ENCODE peak calls at places on chromosomes 7 and 10, in nine cellular contexts. B is non-pigmented ciliary epithelial cell; Z is smooth muscle cell of the brain vasculature; O is heart right ventricle; C is activated naive CD4-positive, alpha-beta T cell treated with anti-CD3 and anti-CD28 coated beads, Interleukin-2, amount 10 ng/mL, durations not matched to agents 7 days and 5 days; H is trophoblast cell; P is dermis microvascular lymphatic vessel endothelial cell; L is cardiac septum; G is CD14-positive monocyte. F is an unnamed sample.

GRCh38 chr7:32941996-32942782 is 15.1 kb upstream of the FKBP9 start:
- DNase-seq in B (no peak), Z (no peak), O (peak), C (peak), H (no peak), P (peak), L (peak), G (peak), F (peak)

GRCh38 chr10:2137549-2138174 is 400.3 kb upstream of the ADARB2 start:
- DNase-seq in B (no peak), Z (no peak), O (no peak), C (no peak), H (no peak), P (no peak), L (no peak), G (no peak), F (no peak)

GRCh38 chr10:130105724-130106123 is 4.9 kb downstream of the C10orf143 start:
- DNase-seq in B (no peak), Z (no peak), O (no peak), C (no peak), H (no peak), P (no peak), L (no peak), G (no peak), F (no peak)

GRCh38 chr7:130490287-130490686 is 1.6 kb upstream of the MEST start:
- DNase-seq in B (no peak), Z (no peak), O (no peak), C (no peak), H (no peak), P (no peak), L (no peak), G (no peak), F (no peak)

GRCh38 chr10:8043569-8044306 is 10.8 kb upstream of the GATA3 start:
- DNase-seq in B (no peak), Z (no peak), O (no peak), C (no peak), H (no peak), P (no peak), L (peak), G (no peak), F (no peak)

GRCh38 chr7:107609861-107610260 is 29.8 kb downstream of the BCAP29 start:
- DNase-seq in B (no peak), Z (no peak), O (no peak), C (no peak), H (no peak), P (peak), L (no peak), G (no peak), F (no peak)

GRCh38 chr7:131546583-131547111 is 9.8 kb downstream of the PODXL start:
- DNase-seq in B (no peak), Z (no peak), O (no peak), C (peak), H (no peak), P (peak), L (peak), G (no peak), F (no peak)

GRCh38 chr7:155225516-155225915 is 72.2 kb upstream of the INSIG1 start:
- DNase-seq in B (no peak), Z (no peak), O (no peak), C (no peak), H (no peak), P (no peak), L (no peak), G (no peak), F (no peak)

GRCh38 chr7:158343526-158343925 is 244.1 kb downstream of the PTPRN2 start:
- DNase-seq in B (no peak), Z (no peak), O (no peak), C (no peak), H (no peak), P (no peak), L (peak), G (no peak), F (no peak)

GRCh38 chr10:33461295-33461640 is 126.8 kb upstream of the NRP1 start:
- DNase-seq in B (no peak), Z (no peak), O (no peak), C (no peak), H (no peak), P (no peak), L (no peak), G (no peak), F (no peak)

GRCh38 chr10:21427804-21428481 is 97.5 kb downstream of the SKIDA1 start:
- DNase-seq in B (no peak), Z (no peak), O (no peak), C (no peak), H (no peak), P (no peak), L (no peak), G (no peak), F (no peak)